ENCODE peak calls at places on chromosome 18, in four cellular contexts. C, P, K and A are unnamed samples. For H3K36me3, the result is how much of the 10 kb centered on the place peaks cover.

GRCh38 chr18:10270160-10270571 is 184.3 kb upstream of the APCDD1 start:
- DNase-seq in P (no peak), K (peak), C (no peak), A (no peak)

GRCh38 chr18:36186461-36187137 is 698 bp upstream of the MOCOS start:
- DNase-seq in P (no peak), K (peak), C (peak), A (no peak)

GRCh38 chr18:23134780-23135678 is at the start of gene CABLES1:
- DNase-seq in P (peak), K (peak), C (peak), A (peak)

GRCh38 chr18:3179430-3180089 is 40.2 kb downstream of the MYOM1 start:
- DNase-seq in K (no peak), C (peak), P (no peak), A (no peak)

GRCh38 chr18:39942702-39943101 is 2012.3 kb upstream of the PIK3C3 start:
- DNase-seq in C (no peak), K (no peak), P (no peak), A (no peak)

GRCh38 chr18:63261029-63261428 is 58.5 kb downstream of the BCL2 start:
- DNase-seq in K (no peak), P (no peak), C (no peak), A (no peak)

GRCh38 chr18:71666481-71666880 is 877.7 kb downstream of the CBLN2 start:
- DNase-seq in K (no peak), P (no peak), C (no peak), A (no peak)

GRCh38 chr18:45662468-45662867 is 47.2 kb downstream of the SLC14A2 start:
- DNase-seq in P (no peak), C (no peak), K (no peak), A (no peak)

GRCh38 chr18:76364282-76365259 is 130.5 kb downstream of the ZNF516 start:
- DNase-seq in C (no peak), P (no peak), K (no peak), A (no peak)

GRCh38 chr18:74652392-74652988 is 54.8 kb downstream of the ZNF407 start:
- DNase-seq in P (no peak), C (peak), K (peak), A (no peak)

GRCh38 chr18:22710628-22711380 is 222.3 kb upstream of the RBBP8 start:
- DNase-seq in K (no peak), P (peak), C (peak), A (peak)

GRCh38 chr18:2961828-2962227 is 51.1 kb downstream of the LPIN2 start:
- DNase-seq in K (no peak), C (no peak), P (no peak), A (no peak)

GRCh38 chr18:78543201-78543725 is 436.4 kb upstream of the SALL3 start:
- DNase-seq in C (no peak), K (no peak), P (no peak), A (no peak)

GRCh38 chr18:79953921-79954651 is 2.6 kb upstream of the SLC66A2 start:
- DNase-seq in C (no peak), P (no peak), K (no peak), A (no peak)

GRCh38 chr18:58046087-58046793 is 2.2 kb downstream of the NEDD4L start:
- DNase-seq in P (no peak), C (peak), K (peak), A (no peak)
- H3K27ac ChIP-seq in P (peak), C (peak), K (peak), A (peak)

DNA sequence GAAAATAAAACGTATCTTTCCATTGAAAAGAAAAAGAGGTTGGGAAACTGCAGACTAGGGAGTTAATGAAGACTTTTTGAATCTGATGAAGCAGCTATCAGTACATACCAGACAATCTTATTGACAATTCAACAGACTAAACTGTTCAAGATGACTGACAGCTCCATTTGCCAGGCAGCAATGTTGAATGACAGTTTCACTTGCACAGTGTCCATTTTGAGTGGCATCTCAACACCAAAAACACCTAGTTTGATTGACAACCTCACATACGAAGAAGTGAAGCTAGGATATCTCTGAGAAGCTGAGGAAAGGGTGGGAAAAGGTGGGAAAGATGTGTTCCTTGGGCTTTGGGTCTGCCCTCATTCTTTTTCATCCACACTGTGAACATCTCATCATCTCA is 315.0 kb upstream of the SYT4 start:
- DNase-seq in C (no peak), P (no peak), K (no peak), A (no peak)
- H3K4me3 ChIP-seq in C (no peak), P (no peak), K (no peak), A (no peak)

GRCh38 chr18:46716336-46716735 is 40.5 kb downstream of the ST8SIA5 start:
- DNase-seq in C (no peak), P (no peak), K (no peak), A (no peak)
- H3K36me3 ChIP-seq in C (under half), P (under half), K (under half), A (under half)

GRCh38 chr18:33369711-33370449 is 70.6 kb downstream of the CCDC178 start:
- DNase-seq in P (no peak), K (no peak), C (no peak), A (no peak)
- H3K27ac ChIP-seq in P (no peak), K (no peak), C (no peak), A (no peak)

DNA sequence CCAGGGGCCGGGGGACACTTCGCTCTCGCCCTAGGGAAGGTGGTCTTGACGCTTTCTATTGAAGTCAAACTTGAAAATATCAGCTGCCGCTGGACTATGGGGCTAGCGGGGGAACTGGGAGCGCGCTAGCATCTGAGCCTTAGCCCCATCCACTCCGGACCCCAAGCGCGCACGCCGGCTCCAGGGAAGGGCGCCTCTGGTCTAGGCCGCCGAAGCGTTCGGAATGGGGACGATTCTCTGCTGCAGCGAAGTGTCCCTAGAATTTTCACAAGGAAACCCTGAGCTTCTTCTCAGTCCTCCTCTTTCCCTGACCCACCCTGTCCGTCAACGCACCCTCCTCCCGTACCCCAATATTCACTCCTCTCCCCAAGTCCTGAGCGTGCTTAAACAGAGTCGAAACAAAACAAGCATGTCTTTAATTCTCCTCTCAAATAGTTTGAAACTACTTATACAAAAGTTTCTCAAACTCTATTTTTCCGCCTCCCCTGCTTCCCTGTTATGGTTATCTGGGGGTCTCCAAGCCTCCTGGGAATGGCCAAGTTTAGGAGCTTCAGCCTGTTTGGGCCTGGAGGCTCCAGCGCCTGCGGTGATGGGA is 5.0 kb downstream of the RAX start:
- DNase-seq in C (no peak), P (no peak), K (no peak), A (no peak)
- H3K4me3 ChIP-seq in C (peak), P (no peak), K (no peak), A (no peak)

DNA sequence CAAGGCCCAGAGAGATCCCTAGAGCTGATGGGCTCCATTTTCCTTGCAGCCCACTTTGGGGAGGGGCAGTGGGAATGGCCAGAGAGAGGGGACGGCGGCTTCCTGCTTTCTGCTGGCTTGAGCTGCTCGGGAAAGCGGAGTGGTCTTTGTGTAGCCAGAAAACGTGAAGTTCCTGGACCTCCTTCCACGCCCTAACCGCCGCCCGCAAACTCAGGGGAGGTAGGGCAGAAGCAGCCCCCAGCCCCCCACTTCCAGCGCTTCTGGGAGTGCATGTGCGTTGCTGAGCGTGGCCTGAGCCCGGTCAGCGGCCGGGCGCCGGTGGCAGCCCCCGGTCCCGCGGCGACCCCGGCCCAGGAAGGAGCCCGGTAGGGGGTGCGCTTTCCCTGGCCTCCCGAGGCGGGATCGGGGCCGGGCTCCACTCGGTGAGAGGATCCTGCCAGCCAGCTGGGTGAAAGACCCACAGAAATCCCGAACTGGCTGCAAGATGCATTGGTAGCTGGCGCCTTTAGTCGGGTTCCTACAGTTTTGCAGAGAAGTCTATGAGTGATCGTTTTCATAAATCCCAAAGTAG is 25.3 kb upstream of the BOD1L2 start:
- DNase-seq in K (no peak), P (no peak), C (no peak), A (no peak)
- H3K36me3 ChIP-seq in K (under half), P (under half), C (under half), A (under half)

GRCh38 chr18:57741273-57741672 is 61.8 kb downstream of the ATP8B1 start:
- DNase-seq in C (no peak), K (no peak), P (no peak), A (no peak)

GRCh38 chr18:57744211-57744694 is 58.9 kb downstream of the ATP8B1 start:
- DNase-seq in K (no peak), C (peak), P (no peak), A (peak)

GRCh38 chr18:57747809-57748680 is 55.1 kb downstream of the ATP8B1 start:
- DNase-seq in P (no peak), C (no peak), K (peak), A (no peak)

GRCh38 chr18:57738078-57738477 is 65.0 kb downstream of the ATP8B1 start:
- DNase-seq in P (no peak), C (no peak), K (peak), A (no peak)

GRCh38 chr18:57743008-57743407 is 60.1 kb downstream of the ATP8B1 start:
- DNase-seq in C (peak), P (no peak), K (no peak), A (peak)
- H3K27ac ChIP-seq in C (peak), P (no peak), K (no peak), A (peak)